ENCODE peak calls at places on chromosomes 12 and 14, in eight cellular contexts. Q is cardiac muscle cell, V is PC-9, B is right lobe of liver, Z is upper lobe of right lung, F is esophagus squamous epithelium, W is lower lobe of right lung, U is Peyer's patch. H is an unnamed sample.

GRCh38 chr14:24340606-24341005 is 815 bp upstream of the RIPK3 start:
- DNase-seq in Q (no peak), V (no peak), B (no peak), Z (no peak), F (no peak), W (no peak), U (no peak), H (no peak)

GRCh38 chr14:104975481-104976197 is 2.5 kb downstream of the AHNAK2 start:
- DNase-seq in Q (peak; percentile 39), V (no peak), B (no peak), Z (no peak), F (no peak), W (peak; percentile 49), U (no peak), H (no peak)

GRCh38 chr12:128606040-128606439 is 217.7 kb downstream of the SLC15A4 start:
- DNase-seq in Q (no peak), V (no peak), B (no peak), Z (no peak), F (no peak), W (no peak), U (no peak), H (no peak)

GRCh38 chr12:118098456-118098855 is 5.4 kb downstream of the VSIG10 start:
- DNase-seq in Q (no peak), V (no peak), B (no peak), Z (no peak), F (no peak), W (no peak), U (peak; percentile 59), H (no peak)

GRCh38 chr14:24233538-24233866 is 773 bp downstream of the GMPR2 start:
- DNase-seq in Q (no peak), V (no peak), B (no peak), Z (no peak), F (no peak), W (no peak), U (no peak), H (no peak)

GRCh38 chr12:67877697-67878096 is 111.5 kb upstream of the IFNG-AS1 start:
- DNase-seq in Q (peak; percentile 51), V (no peak), B (no peak), Z (no peak), F (no peak), W (no peak), U (no peak), H (no peak)

GRCh38 chr12:122023339-122024131 is 1.9 kb downstream of the BCL7A start:
- DNase-seq in Q (peak; percentile 57), V (no peak), B (peak; percentile 91), Z (peak; percentile 78), F (no peak), W (peak; percentile 66), U (peak; percentile 61), H (peak; percentile 70)

GRCh38 chr14:24317141-24317927 is 6.0 kb downstream of the LTB4R start:
- DNase-seq in Q (no peak), V (no peak), B (no peak), Z (no peak), F (no peak), W (no peak), U (no peak), H (no peak)

GRCh38 chr12:51865470-51865745 is 16.9 kb upstream of the FIGNL2 start:
- DNase-seq in Q (no peak), V (no peak), B (peak; percentile 31), Z (peak; percentile 46), F (no peak), W (no peak), U (no peak), H (no peak)

GRCh38 chr12:51864701-51865469 is 16.4 kb upstream of the FIGNL2 start:
- DNase-seq in Q (peak; percentile 94), V (no peak), B (peak; percentile 28), Z (peak; percentile 61), F (no peak), W (no peak), U (no peak), H (no peak)

GRCh38 chr12:51863921-51864700 is 15.6 kb upstream of the FIGNL2 start:
- DNase-seq in Q (peak; percentile 86), V (no peak), B (peak; percentile 79), Z (peak; percentile 60), F (no peak), W (no peak), U (no peak), H (no peak)

GRCh38 chr12:51863363-51863920 is 14.9 kb upstream of the FIGNL2 start:
- DNase-seq in Q (no peak), V (no peak), B (peak; percentile 55), Z (peak; percentile 59), F (no peak), W (no peak), U (no peak), H (no peak)

DNA sequence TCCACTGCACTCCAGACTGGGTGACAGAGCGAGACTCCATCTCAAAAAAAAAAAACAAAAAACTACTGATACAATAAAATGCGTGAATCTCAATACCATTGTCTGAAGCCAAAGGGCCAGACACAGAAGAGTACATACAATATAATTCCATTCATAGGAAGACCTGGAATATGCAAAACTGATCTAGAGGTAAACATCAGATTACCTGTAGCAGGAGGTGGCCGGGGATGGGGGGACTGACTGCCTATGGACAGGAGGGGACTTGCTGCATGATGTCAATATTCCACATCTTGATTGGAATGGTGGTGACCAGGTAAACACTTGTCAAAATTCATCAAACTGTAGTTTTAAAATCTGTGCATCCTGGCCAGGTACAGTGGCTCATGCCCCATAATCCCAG is 12.5 kb upstream of the FIGNL2 start:
- DNase-seq in Q (no peak), V (no peak), B (no peak), Z (peak; percentile 5), F (no peak), W (no peak), U (no peak), H (no peak)
- H3K27me3 ChIP-seq in Q (no peaks in the 10 kb centered on the region), V (peaks cover 92% of the 10 kb centered on the region), B (no peaks in the 10 kb centered on the region), Z (peaks cover 19% of the 10 kb centered on the region), F (peaks cover 75% of the 10 kb centered on the region), W (peaks cover 38% of the 10 kb centered on the region), U (peaks cover 9% of the 10 kb centered on the region), H (no peaks in the 10 kb centered on the region)

DNA sequence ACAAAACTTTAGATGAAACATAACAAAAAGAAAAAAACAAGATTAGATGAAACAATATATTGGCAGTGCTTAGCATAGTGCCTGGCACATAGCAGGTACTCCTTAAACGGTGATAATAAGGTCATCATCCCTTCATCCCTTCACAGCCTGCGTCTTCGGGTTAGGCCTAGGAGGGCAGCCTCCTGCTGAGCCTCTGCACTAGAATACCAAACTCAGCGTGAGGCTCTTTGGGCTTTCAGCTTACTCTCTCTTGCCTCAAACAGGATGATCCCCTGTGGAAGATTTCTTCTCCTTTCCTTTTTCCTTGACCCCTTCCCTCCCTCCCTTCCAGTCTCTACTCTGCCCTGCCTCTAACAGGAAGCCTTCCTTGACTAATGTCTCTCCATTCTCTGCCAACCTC is 14.4 kb upstream of the FIGNL2 start:
- DNase-seq in Q (no peak), V (no peak), B (peak; percentile 6), Z (peak; percentile 2), F (no peak), W (no peak), U (no peak), H (no peak)
- H3K27me3 ChIP-seq in Q (peaks cover under 1% of the 10 kb centered on the region), V (peaks cover 88% of the 10 kb centered on the region), B (no peaks in the 10 kb centered on the region), Z (peaks cover 25% of the 10 kb centered on the region), F (peaks cover 77% of the 10 kb centered on the region), W (peaks cover 36% of the 10 kb centered on the region), U (peaks cover 9% of the 10 kb centered on the region), H (peaks cover 26% of the 10 kb centered on the region)

DNA sequence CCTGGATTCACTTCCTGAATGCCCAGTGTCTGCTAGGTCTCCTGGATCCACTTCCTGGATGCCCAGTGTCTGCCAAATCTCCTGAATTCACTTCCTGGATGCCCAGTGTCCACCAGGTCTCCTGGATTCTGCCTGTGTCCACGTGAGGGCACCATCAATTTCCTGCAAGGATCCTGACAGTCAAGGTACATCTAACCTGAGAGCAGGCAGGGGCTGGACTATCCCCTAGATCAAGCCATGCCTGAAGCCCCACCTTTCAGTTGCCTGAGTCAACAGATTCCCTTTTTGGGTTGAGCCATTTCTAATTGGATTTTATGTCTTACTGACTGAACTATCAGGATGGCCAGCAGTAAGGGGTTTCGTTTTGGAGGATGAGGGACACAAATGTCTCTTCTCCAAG is 49.5 kb downstream of the GALNT9 start:
- DNase-seq in Q (no peak), V (no peak), B (no peak), Z (no peak), F (no peak), W (peak; percentile 2), U (no peak), H (no peak)
- H3K27me3 ChIP-seq in Q (peaks cover 7% of the 10 kb centered on the region), V (peaks cover 63% of the 10 kb centered on the region), B (no peaks in the 10 kb centered on the region), Z (peaks cover 49% of the 10 kb centered on the region), F (peaks cover 100% of the 10 kb centered on the region), W (peaks cover 77% of the 10 kb centered on the region), U (no peaks in the 10 kb centered on the region), H (peaks cover 55% of the 10 kb centered on the region)

GRCh38 chr12:132270969-132271754 is 58.2 kb downstream of the GALNT9 start:
- DNase-seq in Q (no peak), V (no peak), B (no peak), Z (no peak), F (no peak), W (no peak), U (no peak), H (no peak)
- H3K27me3 ChIP-seq in Q (no peaks in the 10 kb centered on the region), V (peaks cover 99% of the 10 kb centered on the region), B (no peaks in the 10 kb centered on the region), Z (peaks cover 8% of the 10 kb centered on the region), F (peaks cover 98% of the 10 kb centered on the region), W (peaks cover 40% of the 10 kb centered on the region), U (no peaks in the 10 kb centered on the region), H (peaks cover 90% of the 10 kb centered on the region)

GRCh38 chr14:22202313-22202712 is 386.7 kb downstream of the DAD1 start:
- DNase-seq in Q (no peak), V (no peak), B (no peak), Z (no peak), F (no peak), W (no peak), U (no peak), H (no peak)
- H3K27me3 ChIP-seq in Q (no peaks in the 10 kb centered on the region), V (no peaks in the 10 kb centered on the region), B (no peaks in the 10 kb centered on the region), Z (no peaks in the 10 kb centered on the region), F (no peaks in the 10 kb centered on the region), W (no peaks in the 10 kb centered on the region), U (no peaks in the 10 kb centered on the region), H (no peaks in the 10 kb centered on the region)

GRCh38 chr14:102699416-102700110 is 77.7 kb upstream of the TRAF3 start:
- DNase-seq in Q (no peak), V (no peak), B (no peak), Z (no peak), F (no peak), W (no peak), U (no peak), H (no peak)
- H3K27me3 ChIP-seq in Q (no peaks in the 10 kb centered on the region), V (no peaks in the 10 kb centered on the region), B (no peaks in the 10 kb centered on the region), Z (no peaks in the 10 kb centered on the region), F (no peaks in the 10 kb centered on the region), W (no peaks in the 10 kb centered on the region), U (no peaks in the 10 kb centered on the region), H (no peaks in the 10 kb centered on the region)

DNA sequence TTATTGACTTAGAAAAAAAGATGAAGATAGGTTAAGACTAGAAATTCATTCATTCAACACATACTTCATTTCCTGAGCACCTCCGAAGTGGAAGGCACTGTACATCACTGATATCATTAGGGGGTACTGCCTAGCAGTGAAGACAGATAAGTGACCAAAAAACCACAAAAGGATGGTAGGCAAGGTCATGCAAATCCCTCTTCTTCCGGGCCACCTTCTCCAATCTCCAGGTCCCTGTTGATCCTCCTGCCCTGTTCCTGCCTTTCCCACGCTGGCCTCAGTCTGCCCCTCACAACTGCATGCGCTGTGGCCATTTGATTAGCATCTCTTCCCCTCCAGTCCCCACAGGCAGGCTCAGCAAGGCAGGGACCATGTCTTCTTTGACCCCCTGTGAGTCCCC is 60.8 kb downstream of the SETD3 start:
- DNase-seq in Q (no peak), V (no peak), B (no peak), Z (no peak), F (no peak), W (no peak), U (no peak), H (no peak)
- H3K27me3 ChIP-seq in Q (no peaks in the 10 kb centered on the region), V (no peaks in the 10 kb centered on the region), B (no peaks in the 10 kb centered on the region), Z (no peaks in the 10 kb centered on the region), F (no peaks in the 10 kb centered on the region), W (no peaks in the 10 kb centered on the region), U (no peaks in the 10 kb centered on the region), H (no peaks in the 10 kb centered on the region)